ENCODE peak calls at places on chromosomes 12 and 14, in five cellular contexts. R, K, S, H and G are unnamed samples.

GRCh38 chr12:93536111-93536765 is 36.2 kb upstream of the SOCS2 start:
- DNase-seq in R (no peak), K (no peak), S (no peak), H (no peak), G (no peak)

GRCh38 chr12:12979731-12980259 is 20.3 kb downstream of the HEBP1 start:
- DNase-seq in R (peak; percentile 96), K (no peak), S (no peak), H (no peak), G (no peak)

GRCh38 chr12:46659032-46659703 is 166.6 kb downstream of the SLC38A4 start:
- DNase-seq in R (peak; percentile 25), K (no peak), S (no peak), H (no peak), G (no peak)

GRCh38 chr12:76032043-76032981 is 736 bp upstream of the PHLDA1 start:
- DNase-seq in R (peak; percentile 61), K (no peak), S (peak; percentile 34), H (peak; percentile 41), G (peak; percentile 69)

GRCh38 chr12:105874121-105874520 is 264.6 kb downstream of the NUAK1 start:
- DNase-seq in R (no peak), K (no peak), S (no peak), H (no peak), G (no peak)

GRCh38 chr12:75722714-75723200 is 211.3 kb upstream of the KRR1 start:
- DNase-seq in R (peak; percentile 86), K (no peak), S (no peak), H (no peak), G (peak; percentile 46)

GRCh38 chr12:124722871-124723270 is 140.8 kb downstream of the SCARB1 start:
- DNase-seq in R (no peak), K (no peak), S (no peak), H (no peak), G (no peak)

GRCh38 chr14:70721542-70721941 is 79.8 kb downstream of the TTC9 start:
- DNase-seq in R (peak; percentile 17), K (no peak), S (no peak), H (no peak), G (no peak)

GRCh38 chr12:91009319-91009950 is 4.7 kb upstream of the EPYC start:
- DNase-seq in R (no peak), K (no peak), S (no peak), H (no peak), G (no peak)

GRCh38 chr12:10716277-10716676 is 6.8 kb downstream of the YBX3 start:
- DNase-seq in R (no peak), K (no peak), S (no peak), H (no peak), G (no peak)